ENCODE peak calls at places on chromosomes 2 and 18, in ten cellular contexts. Z, H, I, S, X, A, B, J, G and E are unnamed samples.

GRCh38 chr2:108635630-108636354 is 83.5 kb upstream of the RANBP2 start:
- DNase-seq in I (no peak), S (no peak), B (no peak), A (no peak), J (no peak), X (no peak), H (no peak), G (no peak), Z (no peak), E (no peak)

GRCh38 chr2:54483426-54483825 is 27.3 kb downstream of the SPTBN1 start:
- DNase-seq in Z (no peak), H (no peak), I (no peak), J (peak), S (no peak), A (no peak), B (no peak), X (no peak), G (no peak), E (peak)

GRCh38 chr2:6452702-6453481 is 412.8 kb downstream of the CMPK2 start:
- DNase-seq in X (no peak), G (no peak), Z (no peak), S (no peak), I (no peak), B (no peak), A (no peak), J (no peak), H (peak), E (peak)

GRCh38 chr2:74267068-74267467 is 68.7 kb downstream of the MTHFD2 start:
- DNase-seq in B (no peak), X (no peak), A (no peak), G (no peak), H (no peak), Z (no peak), J (no peak), I (no peak), S (no peak), E (no peak)

GRCh38 chr18:14974576-14974975 is 226.6 kb downstream of the ANKRD30B start:
- DNase-seq in J (no peak), G (no peak), B (no peak), H (no peak), X (no peak), Z (no peak), S (no peak), A (no peak), I (no peak), E (no peak)

GRCh38 chr2:222052934-222053367 is 245.8 kb downstream of the PAX3 start:
- DNase-seq in I (peak), B (no peak), J (no peak), Z (no peak), H (no peak), A (no peak), G (peak), S (no peak), X (peak), E (no peak)

GRCh38 chr2:33497177-33497787 is 20.8 kb downstream of the RASGRP3 start:
- DNase-seq in H (no peak), Z (no peak), A (no peak), S (no peak), X (no peak), G (no peak), J (no peak), B (no peak), I (no peak), E (peak)

GRCh38 chr2:36087344-36087743 is 268.2 kb upstream of the CRIM1 start:
- DNase-seq in X (no peak), Z (no peak), H (no peak), S (no peak), A (no peak), B (no peak), I (no peak), J (no peak), G (no peak), E (no peak)

GRCh38 chr2:190640124-190640523 is 8.8 kb upstream of the NAB1 start:
- DNase-seq in A (no peak), J (no peak), H (peak), X (no peak), S (no peak), Z (no peak), I (no peak), G (no peak), B (no peak), E (no peak)

GRCh38 chr2:55419236-55419513 is 481 bp downstream of the CCDC88A start:
- DNase-seq in S (no peak), I (peak), X (no peak), A (no peak), B (no peak), J (peak), H (peak), G (no peak), Z (peak), E (peak)

GRCh38 chr2:71492112-71492511 is 38.8 kb downstream of the DYSF start:
- DNase-seq in H (no peak), Z (no peak), J (no peak), G (peak), S (no peak), A (no peak), B (no peak), X (no peak), I (no peak), E (no peak)

GRCh38 chr2:98538280-98539041 is 69.9 kb downstream of the COA5 start:
- DNase-seq in B (no peak), J (no peak), H (peak), I (no peak), G (no peak), A (no peak), Z (no peak), S (no peak), X (no peak), E (no peak)

GRCh38 chr2:191811807-191812602 is 34.9 kb downstream of the CAVIN2 start:
- DNase-seq in G (peak), Z (no peak), A (peak), J (peak), B (no peak), H (peak), S (no peak), X (peak), I (no peak), E (peak)

GRCh38 chr2:238652053-238652770 is 195.7 kb upstream of the TWIST2 start:
- DNase-seq in I (no peak), X (no peak), H (no peak), G (no peak), S (no peak), Z (no peak), A (no peak), J (peak), B (peak), E (no peak)

GRCh38 chr2:217103752-217104540 is 244.1 kb upstream of the TNP1 start:
- DNase-seq in S (no peak), B (no peak), J (no peak), G (no peak), X (no peak), Z (no peak), A (no peak), I (no peak), H (peak), E (peak)

GRCh38 chr18:2154278-2154677 is 417.0 kb downstream of the METTL4 start:
- DNase-seq in B (no peak), G (no peak), H (no peak), A (no peak), J (no peak), I (no peak), Z (no peak), X (no peak), S (no peak), E (no peak)

GRCh38 chr2:234191819-234192407 is 141.4 kb downstream of the SPP2 start:
- DNase-seq in X (peak), B (no peak), Z (no peak), H (peak), J (no peak), I (peak), S (no peak), G (no peak), A (no peak), E (peak)

GRCh38 chr2:144253743-144254142 is 266.2 kb downstream of the ZEB2 start:
- DNase-seq in A (no peak), Z (no peak), B (no peak), H (no peak), S (no peak), G (no peak), I (no peak), J (no peak), X (no peak), E (no peak)

GRCh38 chr2:127874378-127875271 is 11.1 kb downstream of the AMMECR1L start:
- DNase-seq in S (no peak), H (no peak), I (no peak), J (no peak), B (no peak), A (no peak), Z (no peak), X (no peak), G (no peak), E (no peak)